ENCODE peak calls at places on chromosome 3, in six cellular contexts. L, J, D, X, N and A are unnamed samples.

GRCh38 chr3:151351648-151352047 is 22.3 kb upstream of the P2RY13 start:
- DNase-seq in L (no peak), J (no peak), D (no peak), N (no peak), X (no peak), A (no peak)

GRCh38 chr3:141257971-141258370 is 26.3 kb downstream of the PXYLP1 start:
- DNase-seq in N (no peak), L (peak), X (peak), D (no peak), J (no peak), A (no peak)

GRCh38 chr3:16770021-16770420 is 114.7 kb upstream of the PLCL2 start:
- DNase-seq in D (no peak), X (peak), N (no peak), L (no peak), J (no peak), A (no peak)

GRCh38 chr3:94150113-94150512 is 87.3 kb downstream of the NSUN3 start:
- DNase-seq in X (no peak), N (no peak), L (no peak), J (no peak), D (no peak), A (no peak)

GRCh38 chr3:105708980-105709379 is 159.8 kb downstream of the CBLB start:
- DNase-seq in L (no peak), X (no peak), N (no peak), J (no peak), D (no peak), A (no peak)

GRCh38 chr3:42755681-42756578 is 17.1 kb downstream of the CCDC13 start:
- DNase-seq in N (peak), J (no peak), X (no peak), D (peak), L (peak), A (peak)

GRCh38 chr3:84965141-84965540 is 6.4 kb downstream of the CADM2 start:
- DNase-seq in N (no peak), D (peak), J (peak), L (peak), X (no peak), A (no peak)

GRCh38 chr3:171827836-171828458 is 15.2 kb upstream of the TMEM212 start:
- DNase-seq in N (no peak), L (no peak), D (no peak), X (peak), J (no peak), A (no peak)

GRCh38 chr3:164417955-164418354 is 660.3 kb downstream of the SI start:
- DNase-seq in L (no peak), D (no peak), X (no peak), N (no peak), J (no peak), A (peak)

GRCh38 chr3:135093121-135093520 is 298.1 kb downstream of the EPHB1 start:
- DNase-seq in L (no peak), J (no peak), D (no peak), X (no peak), N (no peak), A (no peak)

GRCh38 chr3:67655364-67656121 is 1.1 kb upstream of the SUCLG2 start:
- DNase-seq in L (no peak), N (no peak), D (no peak), J (no peak), X (peak), A (no peak)

GRCh38 chr3:128487813-128488635 is 5.0 kb downstream of the GATA2 start:
- DNase-seq in L (peak), D (peak), X (peak), J (no peak), N (peak), A (peak)

GRCh38 chr3:170978335-170978745 is 48.2 kb downstream of the SLC2A2 start:
- DNase-seq in N (no peak), D (no peak), J (no peak), L (no peak), X (no peak), A (no peak)

GRCh38 chr3:182294256-182294655 is 499.0 kb upstream of the ATP11B start:
- DNase-seq in D (no peak), J (no peak), N (no peak), X (peak), L (no peak), A (peak)

GRCh38 chr3:181709537-181710279 is 2.0 kb upstream of the SOX2 start:
- DNase-seq in N (peak), D (peak), L (peak), J (no peak), X (peak), A (peak)

GRCh38 chr3:140636452-140637138 is 41.3 kb upstream of the TRIM42 start:
- DNase-seq in L (no peak), D (no peak), N (no peak), J (no peak), X (peak), A (no peak)

DNA sequence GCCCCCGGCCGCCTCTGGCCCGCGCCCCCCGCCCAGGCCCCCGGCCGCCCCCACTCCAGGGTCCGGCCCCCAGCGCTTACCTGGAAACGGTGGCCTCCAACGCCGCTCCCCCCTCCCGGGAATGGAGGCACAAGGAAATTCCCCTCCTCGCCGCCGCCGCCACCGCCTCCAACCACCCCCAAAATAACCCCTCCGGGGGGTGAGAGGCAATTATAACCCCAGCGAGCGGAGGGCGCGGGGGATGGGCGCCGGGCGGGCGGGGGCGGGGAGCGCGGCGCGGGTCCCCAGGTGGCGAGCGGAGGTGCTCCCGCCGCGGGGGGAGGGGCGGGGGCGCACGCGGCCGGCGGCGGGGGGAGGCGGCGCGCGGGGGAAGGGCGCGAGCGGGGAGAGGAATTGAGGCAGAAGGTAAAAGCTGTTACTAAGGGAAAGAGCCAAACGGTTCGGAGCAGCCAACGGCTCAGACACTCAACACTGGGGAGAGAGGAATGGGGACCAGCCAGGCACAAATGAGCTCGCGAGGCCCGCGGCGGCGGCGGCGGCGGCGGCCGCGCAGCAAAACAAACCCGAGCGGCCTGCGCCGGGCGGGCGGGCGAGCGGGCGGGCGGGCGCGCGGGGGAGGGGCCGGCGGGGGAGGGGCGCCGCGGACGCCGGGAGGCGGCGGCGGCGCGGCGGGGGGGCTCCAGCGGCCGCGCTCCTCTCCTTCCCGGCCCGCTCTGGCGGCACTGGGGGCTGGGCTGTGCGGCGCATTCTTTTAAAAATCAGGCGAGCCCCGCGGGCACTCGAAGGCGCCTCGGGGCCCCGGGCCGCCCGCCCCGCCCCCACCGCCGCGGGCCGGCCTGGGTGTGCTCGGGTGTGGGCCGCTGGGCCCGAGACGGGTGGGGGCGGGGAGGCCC is at the start of gene TBL1XR1:
- DNase-seq in J (peak), L (peak), N (peak), D (peak), X (peak), A (peak)
- H2AK5ac ChIP-seq in J (peak), L (peak), N (peak), D (peak), X (peak), A (peak)

DNA sequence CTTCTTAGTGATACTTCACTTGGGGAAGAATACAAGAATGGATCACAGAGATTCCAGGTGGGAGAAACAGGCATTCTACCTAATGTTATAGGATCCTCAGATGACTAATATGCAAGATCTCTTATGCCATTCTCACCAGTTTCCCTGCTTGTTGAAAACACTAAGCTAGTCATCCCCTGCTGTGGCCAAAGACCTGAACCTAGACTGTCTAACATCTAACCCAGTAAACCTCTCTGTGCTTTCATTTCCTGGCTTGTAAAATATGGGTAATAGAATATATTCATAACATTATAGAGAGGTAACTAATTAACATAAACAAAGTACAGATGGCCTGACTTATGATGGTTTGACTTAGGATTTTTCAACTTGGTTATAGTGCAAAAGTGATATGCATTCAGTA is 776.3 kb downstream of the TUSC7 start:
- DNase-seq in L (no peak), N (peak), J (no peak), D (no peak), X (no peak), A (no peak)
- H2AK5ac ChIP-seq in L (no peak), N (no peak), J (no peak), D (no peak), X (no peak), A (no peak)

DNA sequence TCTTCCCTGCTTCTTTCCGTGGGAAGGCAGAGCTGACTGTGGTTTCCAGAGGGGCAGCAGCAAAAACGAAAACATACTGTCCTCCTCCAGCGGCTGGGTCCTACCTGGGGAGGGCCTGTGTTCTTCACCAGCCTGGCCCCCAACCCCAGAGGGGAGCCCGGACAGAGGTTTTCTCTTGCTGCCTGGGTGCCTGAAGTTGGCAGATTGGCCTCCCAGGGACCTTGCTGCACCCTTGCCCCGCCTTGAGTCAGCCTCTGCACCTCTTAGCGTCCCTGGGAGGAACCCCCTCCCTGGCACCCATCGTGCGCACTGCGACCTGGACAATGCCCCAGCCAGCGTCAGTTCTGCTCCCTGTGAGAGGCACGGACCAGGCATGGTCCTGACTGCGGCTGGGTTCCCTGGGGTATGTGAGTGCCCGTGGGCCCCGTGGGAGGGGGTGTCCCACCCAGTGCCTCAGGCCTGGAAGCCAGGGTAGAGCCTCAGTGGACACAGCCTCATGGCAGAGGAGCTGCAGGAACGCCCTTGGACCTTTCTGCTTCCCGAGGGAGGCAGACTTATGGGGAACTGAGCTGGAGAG is 56.8 kb upstream of the PRR23E start:
- DNase-seq in J (no peak), L (no peak), N (no peak), D (no peak), X (no peak), A (no peak)
- H2AK5ac ChIP-seq in J (peak), L (no peak), N (no peak), D (no peak), X (no peak), A (no peak)

GRCh38 chr3:23916886-23917815 is at the start of the genes NKIRAS1 and RPL15:
- DNase-seq in J (peak), L (peak), N (peak), X (peak), D (peak), A (peak)
- H2AK5ac ChIP-seq in J (peak), L (peak), N (peak), X (peak), D (no peak), A (peak)

GRCh38 chr3:64913515-64913914 is 225.7 kb upstream of the ADAMTS9 start:
- DNase-seq in X (no peak), L (no peak), N (no peak), D (no peak), J (no peak), A (no peak)

GRCh38 chr3:64911138-64911537 is 223.3 kb upstream of the ADAMTS9 start:
- DNase-seq in L (no peak), J (no peak), X (no peak), N (no peak), D (no peak), A (no peak)

GRCh38 chr3:64908292-64908691 is 220.5 kb upstream of the ADAMTS9 start:
- DNase-seq in X (no peak), L (no peak), N (peak), J (no peak), D (no peak), A (peak)

GRCh38 chr3:64909011-64909410 is 221.2 kb upstream of the ADAMTS9 start:
- DNase-seq in D (no peak), L (no peak), X (no peak), N (no peak), J (no peak), A (no peak)

GRCh38 chr3:64909757-64910475 is 222.1 kb upstream of the ADAMTS9 start:
- DNase-seq in J (no peak), N (no peak), D (no peak), L (peak), X (no peak), A (peak)
- H2AK5ac ChIP-seq in J (no peak), N (no peak), D (no peak), L (no peak), X (no peak), A (no peak)

DNA sequence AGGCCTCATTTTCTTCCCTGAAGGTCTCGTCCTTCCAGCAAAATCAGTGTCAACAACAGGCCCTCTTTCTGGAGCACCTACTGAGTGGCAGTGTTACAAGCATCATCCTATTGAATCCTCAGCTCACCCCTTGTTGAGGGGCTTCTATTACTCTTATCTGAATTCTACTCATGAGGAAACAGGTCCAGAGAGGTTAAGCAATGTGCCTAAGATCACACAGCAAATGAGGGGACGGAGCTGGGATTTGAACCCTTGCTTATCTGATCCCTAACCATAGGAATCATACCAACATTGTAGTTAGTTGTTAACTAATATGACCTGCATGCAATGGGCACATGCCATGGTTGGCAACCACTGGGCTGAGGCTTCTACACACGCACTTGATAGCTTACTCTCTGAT is 63.0 kb downstream of the SLC6A6 start:
- DNase-seq in X (no peak), N (no peak), J (no peak), D (no peak), L (no peak), A (no peak)
- H2AK5ac ChIP-seq in X (no peak), N (no peak), J (no peak), D (no peak), L (no peak), A (no peak)

GRCh38 chr3:50186096-50186495 is 5.3 kb upstream of the GNAT1 start:
- DNase-seq in L (no peak), J (no peak), D (no peak), N (no peak), X (no peak), A (no peak)

GRCh38 chr3:50185230-50185629 is 6.2 kb upstream of the GNAT1 start:
- DNase-seq in J (no peak), N (no peak), X (no peak), L (no peak), D (no peak), A (no peak)

GRCh38 chr3:50183755-50184154 is 7.7 kb upstream of the GNAT1 start:
- DNase-seq in X (no peak), N (no peak), J (no peak), L (no peak), D (no peak), A (no peak)

GRCh38 chr3:50182533-50183099 is 8.8 kb upstream of the GNAT1 start:
- DNase-seq in L (no peak), X (peak), J (no peak), N (no peak), D (no peak), A (no peak)

DNA sequence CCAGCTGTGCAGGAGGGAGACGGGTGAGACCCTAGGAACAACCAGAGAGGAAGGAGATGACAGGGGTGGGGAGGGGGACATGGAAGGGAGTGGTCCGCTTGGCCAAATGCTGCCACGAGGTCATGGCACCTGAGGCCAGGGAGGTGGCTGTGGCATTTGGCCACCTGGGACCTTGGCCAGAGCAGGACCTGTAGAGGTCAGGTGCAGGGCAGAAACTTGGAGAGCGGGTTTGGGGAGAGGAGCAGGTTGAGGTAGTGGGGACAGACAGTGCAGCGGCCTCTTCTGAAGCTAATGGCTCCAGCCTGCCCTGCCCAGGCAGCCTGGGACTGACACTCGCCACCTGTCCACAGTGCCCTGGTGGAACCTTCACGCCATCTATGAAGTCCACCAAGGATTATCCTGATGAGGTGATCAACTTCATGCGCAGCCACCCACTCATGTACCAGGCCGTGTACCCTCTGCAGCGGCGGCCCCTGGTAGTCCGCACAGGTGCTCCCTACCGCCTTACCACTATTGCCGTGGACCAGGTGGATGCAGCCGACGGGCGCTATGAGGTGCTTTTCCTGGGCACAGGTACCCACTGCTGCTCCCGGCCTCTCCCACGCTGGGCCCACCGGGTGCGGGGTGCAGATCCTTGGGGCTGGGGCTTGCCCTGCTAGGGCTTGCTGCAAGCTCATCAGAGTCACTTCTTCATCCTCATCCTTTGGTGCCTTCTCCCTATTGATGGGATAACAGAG is 7.0 kb upstream of the GNAT1 start:
- DNase-seq in D (no peak), X (peak), J (no peak), N (no peak), L (no peak), A (no peak)
- H2AK5ac ChIP-seq in D (no peak), X (no peak), J (no peak), N (no peak), L (no peak), A (no peak)

DNA sequence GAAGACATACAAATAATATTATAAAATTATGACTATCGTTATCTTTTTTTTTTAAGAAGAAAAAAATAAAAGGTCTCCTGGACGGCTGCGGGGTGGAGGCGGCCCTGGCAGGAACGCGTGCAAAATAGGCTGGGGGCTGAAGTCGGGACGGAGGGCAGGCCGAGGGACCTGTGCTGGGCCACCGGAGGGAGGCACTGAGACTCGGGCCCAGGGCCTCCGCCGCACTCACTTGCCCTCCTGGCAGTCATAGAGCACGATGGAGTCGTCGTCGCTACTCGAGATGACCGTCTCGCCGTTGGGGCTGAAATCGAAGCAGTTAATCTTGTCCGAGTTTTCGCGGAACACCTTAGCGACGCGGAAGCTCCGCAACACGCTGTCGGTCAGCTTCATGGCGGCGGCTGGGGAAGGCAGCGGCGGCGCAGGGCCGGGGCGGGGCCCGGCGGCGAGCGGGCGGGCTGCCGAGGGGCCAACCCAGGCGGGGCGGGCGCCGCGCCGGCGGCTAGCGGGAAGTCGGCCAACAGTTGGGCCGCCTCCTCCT is 408 bp downstream of the WDR82 start:
- DNase-seq in X (peak), D (no peak), L (peak), J (no peak), N (no peak), A (peak)
- H2AK5ac ChIP-seq in X (peak), D (no peak), L (peak), J (peak), N (peak), A (no peak)

DNA sequence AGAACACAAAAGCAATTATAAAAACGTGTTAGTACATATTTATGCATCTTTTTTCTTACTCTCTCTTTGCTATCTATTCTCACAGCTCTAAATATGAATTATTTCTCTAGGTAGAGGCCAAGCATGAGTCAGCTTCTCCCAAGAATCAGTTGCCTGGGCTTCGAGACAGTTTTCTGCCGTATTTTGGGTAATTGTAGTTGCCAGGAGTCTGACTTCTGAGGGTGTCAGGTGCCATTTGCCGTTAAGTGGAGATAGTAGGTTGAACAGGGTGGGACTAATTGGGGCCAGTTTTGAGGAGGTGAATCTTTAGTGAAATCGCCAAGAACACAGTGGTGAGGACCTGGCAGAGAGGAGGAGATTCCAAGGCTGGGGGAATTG is 7.8 kb upstream of the NRROS start:
- DNase-seq in X (no peak), N (no peak), J (no peak), L (no peak), D (no peak), A (no peak)
- H2AK5ac ChIP-seq in X (no peak), N (no peak), J (no peak), L (peak), D (no peak), A (peak)